ENCODE peak calls at places on chromosomes 4 and X, in four cellular contexts. M is CD4-positive, alpha-beta T cell; U is ovary; P is AG04450. O is an unnamed sample.

GRCh38 chr4:87270144-87270543 is 49.7 kb upstream of the KLHL8 start:
- DNase-seq in P (peak; percentile 1), U (no peak), M (no peak), O (no peak)

GRCh38 chr4:188127157-188127874 is 11.9 kb upstream of the TRIML1 start:
- DNase-seq in P (peak; percentile 30), U (no peak), M (no peak), O (peak; percentile 72)

GRCh38 chrX:45668686-45669443 is 468.2 kb upstream of the DIPK2B start:
- DNase-seq in P (peak; percentile 55), U (no peak), M (no peak), O (peak; percentile 20)

GRCh38 chrX:48497871-48498270 is 10.9 kb upstream of the PORCN start:
- DNase-seq in M (no peak), P (no peak), U (no peak), O (no peak)

GRCh38 chr4:95044204-95044848 is 286.6 kb downstream of the BMPR1B start:
- DNase-seq in M (no peak), U (no peak), P (no peak), O (no peak)

GRCh38 chrX:20053537-20053936 is 62.7 kb upstream of the BCLAF3 start:
- DNase-seq in M (no peak), P (no peak), U (no peak), O (no peak)

GRCh38 chr4:174009686-174010451 is 273.6 kb downstream of the FBXO8 start:
- DNase-seq in U (no peak), M (no peak), P (no peak), O (no peak)

GRCh38 chr4:67437974-67438713 is 107.2 kb downstream of the CENPC start:
- DNase-seq in M (no peak), U (no peak), P (peak; percentile 33), O (peak; percentile 8)

GRCh38 chr4:170093978-170094377 is 4.2 kb upstream of the AADAT start:
- DNase-seq in U (no peak), P (no peak), M (no peak), O (no peak)

GRCh38 chrX:67612231-67612630 is 68.4 kb downstream of the AR start:
- DNase-seq in P (peak; percentile 38), M (no peak), U (no peak), O (no peak)

GRCh38 chr4:5812506-5813229 is 80.2 kb downstream of the CRMP1 start:
- DNase-seq in M (no peak), P (peak; percentile 42), U (no peak), O (no peak)

GRCh38 chrX:68684291-68684918 is 36.9 kb downstream of the STARD8 start:
- DNase-seq in M (no peak), U (peak; percentile 26), P (no peak), O (no peak)

GRCh38 chr4:159206427-159206871 is 103.6 kb downstream of the RAPGEF2 start:
- DNase-seq in P (no peak), U (no peak), M (no peak), O (no peak)

GRCh38 chrX:134803551-134804183 is 145.4 kb upstream of the PLAC1 start:
- DNase-seq in M (peak; percentile 2), P (no peak), U (no peak), O (no peak)

GRCh38 chrX:320126-320783 is 1.7 kb upstream of the GTPBP6 start:
- DNase-seq in M (no peak), P (no peak), U (peak; percentile 47), O (no peak)

GRCh38 chrX:121365572-121366161 is 318.3 kb downstream of the GLUD2 start:
- DNase-seq in P (no peak), U (no peak), M (no peak), O (no peak)

GRCh38 chr4:72971572-72971971 is 97.9 kb downstream of the COX18 start:
- DNase-seq in M (no peak), U (no peak), P (peak; percentile 43), O (peak; percentile 62)

GRCh38 chrX:133185938-133186337 is 32.2 kb downstream of the TFDP3 start:
- DNase-seq in M (no peak), P (no peak), U (no peak), O (peak; percentile 55)

GRCh38 chr4:168832746-168833575 is 177.1 kb downstream of the CBR4 start:
- DNase-seq in P (no peak), M (no peak), U (peak; percentile 60), O (no peak)
- H3K27ac ChIP-seq in P (peak overlapping the region; percentile 94), M (no peak overlapping the region), U (peak overlapping the region; percentile 80), O (peak overlapping the region; percentile 75)

GRCh38 chrX:13688384-13688771 is 550 bp upstream of the RAB9A start:
- DNase-seq in U (no peak), M (no peak), P (no peak), O (no peak)
- H3K27ac ChIP-seq in U (peak overlapping the region; percentile 90), M (peak overlapping the region; percentile 86), P (no peak overlapping the region), O (peak overlapping the region; percentile 85)

DNA sequence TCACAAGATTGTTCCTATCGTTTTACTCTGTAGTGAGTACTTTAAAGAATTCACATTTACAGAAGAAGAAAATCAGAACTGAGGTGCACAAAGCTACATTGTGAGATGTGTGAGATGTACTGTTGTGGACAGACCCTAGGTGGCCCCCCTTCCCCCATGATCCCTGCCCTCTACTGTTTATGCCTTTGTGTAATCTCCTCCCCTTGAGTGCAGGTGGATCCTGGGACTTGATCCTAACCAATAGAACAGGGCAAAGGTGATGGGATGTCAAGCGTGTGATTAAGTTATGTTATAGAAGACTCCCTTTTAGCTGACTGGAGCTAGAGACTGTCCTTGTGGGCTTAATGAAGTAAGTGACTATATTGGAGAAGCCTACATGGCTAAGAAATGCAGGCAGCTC is 225.1 kb upstream of the LEF1 start:
- DNase-seq in U (no peak), M (no peak), P (no peak), O (no peak)
- H3K27ac ChIP-seq in U (no peak overlapping the region), M (no peak overlapping the region), P (no peak overlapping the region), O (no peak overlapping the region)

GRCh38 chr4:156547439-156547838 is 424.2 kb downstream of the PDGFC start:
- DNase-seq in U (no peak), P (peak; percentile 73), M (no peak), O (no peak)
- H3K27ac ChIP-seq in U (no peak overlapping the region), P (no peak overlapping the region), M (no peak overlapping the region), O (no peak overlapping the region)

DNA sequence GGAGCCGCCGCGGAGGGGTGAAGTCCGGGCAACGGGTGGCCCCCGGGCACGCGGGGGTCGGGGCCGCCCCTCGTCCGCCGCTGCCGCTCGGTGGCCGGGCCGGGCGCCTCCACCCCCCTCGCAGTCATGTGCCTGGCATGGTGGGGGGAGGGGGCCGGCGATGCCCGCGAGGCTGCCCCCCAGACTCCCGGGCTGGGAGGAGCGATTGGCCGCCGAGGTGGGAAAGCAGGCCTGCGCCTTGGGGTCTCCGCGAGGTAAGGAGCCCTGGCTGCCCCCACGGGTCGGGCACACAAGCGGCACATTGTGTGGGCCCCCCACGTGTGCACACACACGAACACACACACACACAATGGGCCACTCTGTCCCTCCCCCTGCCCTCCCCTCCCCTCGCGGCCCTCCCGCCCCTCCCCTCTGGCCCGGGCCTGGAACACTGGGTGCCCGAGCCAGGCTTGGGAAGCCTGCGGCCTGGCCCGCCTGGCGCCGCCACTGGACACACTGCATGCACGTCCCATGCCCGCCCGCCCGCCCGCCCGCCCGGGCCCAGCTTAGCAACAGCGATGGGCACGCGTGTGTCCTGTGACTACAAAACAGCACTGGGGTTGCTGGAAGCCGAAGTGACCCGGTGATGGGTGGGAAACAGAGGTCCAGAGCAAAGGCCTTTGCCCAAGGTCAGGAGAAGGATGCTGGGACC is 1.3 kb downstream of the SLC6A8 start:
- DNase-seq in P (no peak), U (no peak), M (no peak), O (no peak)
- H3K27ac ChIP-seq in P (no peak overlapping the region), U (no peak overlapping the region), M (no peak overlapping the region), O (peak overlapping the region; percentile 39)

GRCh38 chr4:156749791-156750403 is 221.7 kb downstream of the PDGFC start:
- DNase-seq in P (no peak), M (no peak), U (no peak), O (no peak)

GRCh38 chr4:156751486-156751885 is 220.1 kb downstream of the PDGFC start:
- DNase-seq in U (no peak), P (no peak), M (no peak), O (no peak)

GRCh38 chr4:156756118-156756517 is 215.5 kb downstream of the PDGFC start:
- DNase-seq in U (no peak), M (no peak), P (no peak), O (no peak)

GRCh38 chr4:156754832-156755570 is 216.6 kb downstream of the PDGFC start:
- DNase-seq in M (no peak), P (no peak), U (no peak), O (no peak)
- H3K27ac ChIP-seq in M (no peak overlapping the region), P (no peak overlapping the region), U (no peak overlapping the region), O (no peak overlapping the region)

GRCh38 chrX:63755892-63756291 is 29.1 kb downstream of the ARHGEF9 start:
- DNase-seq in U (no peak), M (no peak), P (no peak), O (no peak)
- H3K27ac ChIP-seq in U (peak overlapping the region; percentile 52), M (no peak overlapping the region), P (no peak overlapping the region), O (no peak overlapping the region)

GRCh38 chrX:140715787-140716186 is 6.2 kb downstream of the LINC00632 start:
- DNase-seq in U (no peak), M (no peak), P (no peak), O (no peak)

GRCh38 chrX:140709421-140709846 is at the start of gene LINC00632:
- DNase-seq in P (no peak), M (no peak), U (no peak), O (no peak)

GRCh38 chrX:140710710-140711109 is 1.2 kb downstream of the LINC00632 start:
- DNase-seq in P (no peak), U (no peak), M (no peak), O (no peak)

GRCh38 chrX:140712413-140713173 is 3.0 kb downstream of the LINC00632 start:
- DNase-seq in P (no peak), U (peak; percentile 35), M (peak; percentile 1), O (no peak)

DNA sequence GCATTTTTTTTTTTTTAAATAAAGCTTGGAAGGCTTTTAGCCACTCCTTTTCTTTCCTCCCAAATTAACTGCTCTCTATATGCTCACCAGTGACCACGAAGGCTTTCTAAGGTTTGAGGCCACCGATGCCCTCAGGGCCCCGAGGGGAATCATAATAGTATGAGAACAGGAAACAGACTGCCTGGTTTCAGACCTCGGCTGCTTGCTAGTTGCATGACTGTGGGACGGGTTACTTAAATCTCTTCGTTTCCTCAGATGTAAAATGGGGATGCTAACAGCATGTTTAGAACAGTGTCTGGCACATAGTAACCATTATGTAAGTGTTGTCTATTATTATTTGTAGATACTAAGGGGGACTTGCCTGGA is 3.6 kb downstream of the LINC00632 start:
- DNase-seq in U (no peak), P (no peak), M (no peak), O (no peak)
- H3K27ac ChIP-seq in U (no peak overlapping the region), P (no peak overlapping the region), M (no peak overlapping the region), O (no peak overlapping the region)

O was measured in epithelial cell of prostate.